ENCODE peak calls at places on chromosomes 1 and 21, in four cellular contexts. W is K562, T is HepG2, B is GM12878. Z is an unnamed sample.

GRCh38 chr1:56414728-56415224 is 164.6 kb downstream of the PLPP3 start:
- DNase-seq in B (no peak), T (peak), W (no peak), Z (no peak)

GRCh38 chr1:59595774-59596173 is 219.0 kb upstream of the HOOK1 start:
- DNase-seq in W (no peak), T (no peak), B (no peak), Z (no peak)

GRCh38 chr1:215277537-215277936 is 195.0 kb downstream of the KCNK2 start:
- DNase-seq in T (no peak), W (no peak), B (no peak), Z (no peak)

GRCh38 chr21:42006765-42007164 is 3.4 kb downstream of the ZBTB21 start:
- DNase-seq in W (no peak), B (no peak), T (no peak), Z (no peak)

GRCh38 chr1:169113613-169114119 is 7.2 kb downstream of the ATP1B1 start:
- DNase-seq in W (no peak), B (no peak), T (peak), Z (no peak)

GRCh38 chr1:19735419-19736127 is 64.1 kb downstream of the TMCO4 start:
- DNase-seq in W (no peak), B (no peak), T (no peak), Z (no peak)

GRCh38 chr1:6004412-6005123 is 12.3 kb upstream of the NPHP4 start:
- DNase-seq in T (no peak), B (no peak), W (no peak), Z (no peak)

GRCh38 chr1:94160811-94161210 is 39.9 kb upstream of the ABCA4 start:
- DNase-seq in W (no peak), T (peak), B (no peak), Z (no peak)

GRCh38 chr21:20729376-20729775 is 268.8 kb upstream of the NCAM2 start:
- DNase-seq in B (no peak), W (no peak), T (no peak), Z (no peak)

GRCh38 chr1:221268295-221268694 is 389.1 kb downstream of the HLX start:
- DNase-seq in T (no peak), W (no peak), B (no peak), Z (no peak)

GRCh38 chr1:89637496-89637895 is 4.6 kb downstream of the LRRC8C start:
- DNase-seq in W (no peak), T (no peak), B (no peak), Z (no peak)

GRCh38 chr1:41827991-41828570 is 90.6 kb downstream of the HIVEP3 start:
- DNase-seq in B (no peak), W (no peak), T (no peak), Z (no peak)

GRCh38 chr1:205227584-205228006 is at the start of gene TMCC2:
- DNase-seq in W (peak), T (peak), B (no peak), Z (peak)

GRCh38 chr21:34707876-34708325 is 39.1 kb downstream of the CLIC6 start:
- DNase-seq in T (no peak), W (no peak), B (peak), Z (no peak)
- TF ChIP-seq TARDBP in T (no peak), W (no peak), B (no peak), Z (no peak)

GRCh38 chr1:244626709-244627108 is 26.2 kb upstream of the DESI2 start:
- DNase-seq in T (no peak), W (no peak), B (no peak), Z (no peak)

GRCh38 chr1:244633140-244633539 is 19.8 kb upstream of the DESI2 start:
- DNase-seq in T (no peak), W (no peak), B (no peak), Z (no peak)

DNA sequence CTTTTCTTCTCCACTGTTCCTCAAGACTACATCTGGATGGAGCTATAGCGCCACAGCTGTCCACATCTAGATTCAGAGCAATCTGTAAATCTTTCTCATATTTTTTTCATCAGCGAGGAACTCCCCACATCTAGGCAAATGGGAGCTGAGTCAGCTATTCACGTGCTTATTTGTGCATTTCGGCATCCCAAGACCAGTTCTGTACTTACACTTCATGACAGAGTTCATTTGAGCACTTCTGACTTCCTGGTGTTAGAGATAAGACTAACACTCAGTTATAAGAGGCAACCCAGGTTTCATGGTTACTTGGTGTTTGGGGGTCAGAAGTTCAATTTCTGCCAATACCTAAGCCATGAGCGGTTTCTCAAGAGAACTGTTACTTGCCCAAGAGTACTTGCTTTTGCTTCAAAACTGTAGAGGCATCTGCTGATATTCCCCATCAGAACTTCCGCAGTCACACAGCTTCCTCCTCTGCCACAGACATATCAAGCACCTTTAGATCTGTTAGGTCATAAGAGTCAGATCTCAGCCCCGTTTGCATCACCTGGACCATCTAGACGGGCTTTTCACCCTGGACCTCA is 24.1 kb upstream of the DESI2 start:
- DNase-seq in W (no peak), B (no peak), T (no peak), Z (no peak)
- TF ChIP-seq TARDBP in W (no peak), B (no peak), T (no peak), Z (no peak)

GRCh38 chr21:28908351-28908750 is 84.3 kb downstream of the LTN1 start:
- DNase-seq in W (no peak), T (no peak), B (no peak), Z (no peak)
- TF ChIP-seq TARDBP in W (no peak), T (no peak), B (no peak), Z (no peak)

GRCh38 chr1:200075938-200076546 is 48.5 kb downstream of the NR5A2 start:
- DNase-seq in W (no peak), T (peak), B (no peak), Z (no peak)
- TF ChIP-seq TARDBP in W (no peak), T (no peak), B (no peak), Z (no peak)

GRCh38 chr21:26451014-26451740 is 121.9 kb downstream of the CYYR1 start:
- DNase-seq in W (no peak), T (no peak), B (no peak), Z (no peak)
- TF ChIP-seq TARDBP in W (no peak), T (no peak), B (no peak), Z (no peak)

GRCh38 chr1:161092621-161093028 is 3.3 kb upstream of the NECTIN4 start:
- DNase-seq in B (no peak), W (no peak), T (no peak), Z (no peak)
- TF ChIP-seq TARDBP in B (no peak), W (no peak), T (no peak), Z (no peak)

DNA sequence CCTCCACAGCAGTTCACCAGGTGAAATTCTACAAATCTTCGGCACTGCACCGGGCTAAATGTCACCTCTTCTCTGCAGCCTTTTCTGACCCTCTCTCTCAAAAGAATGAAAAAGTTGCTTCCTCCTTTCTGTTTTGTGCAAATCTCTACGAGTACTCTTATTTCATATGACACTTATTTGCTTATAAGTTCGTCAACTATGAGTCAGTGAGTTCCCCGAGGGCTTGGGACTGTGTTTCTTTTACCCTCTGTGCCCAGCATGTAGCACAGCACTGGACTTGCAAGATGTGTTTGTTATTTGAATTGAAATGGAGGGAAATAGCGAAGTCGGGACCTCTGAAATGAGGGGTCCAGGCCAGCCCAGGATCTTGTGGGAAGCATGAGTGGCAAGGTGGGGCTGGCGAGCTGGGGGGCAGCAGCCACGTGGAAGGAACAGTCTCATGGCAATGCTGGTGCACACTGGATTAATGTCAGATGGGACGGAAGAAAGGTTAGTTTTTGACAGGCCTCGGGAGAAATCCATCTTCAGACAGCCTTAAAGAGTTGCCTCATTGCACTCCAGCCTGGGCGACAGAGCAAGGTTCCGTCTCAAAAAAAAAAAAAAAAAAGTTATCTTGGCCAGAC is 6.2 kb downstream of the SLC6A9 start:
- DNase-seq in W (no peak), T (no peak), B (no peak), Z (no peak)
- TF ChIP-seq TARDBP in W (no peak), T (no peak), B (no peak), Z (no peak)

Z was measured in HEK293T.